ENCODE peak calls at places on chromosomes 3 and 15, in eight cellular contexts. U is aorta; B is activated gamma-delta T cell treated with Interleukin-2 at 50 U/mL for 16 hours; C is T-helper 2 cell; N is mesenchymal stem cell; W is astrocyte of the spinal cord; F is stimulated activated CD4-positive, alpha-beta T cell treated with anti-CD3 and anti-CD28 coated beads, Interleukin-1b, Interleukin-23, amount 100 ng/mL, for 1 hour; G is kidney tubule cell. X is an unnamed sample.

GRCh38 chr3:107979538-107979937 is 111.3 kb downstream of the CD47 start:
- DNase-seq in F (no peak), G (peak), U (no peak), N (no peak), W (no peak), C (no peak), B (no peak), X (no peak)

GRCh38 chr3:179286331-179286730 is 35.4 kb upstream of the KCNMB3 start:
- DNase-seq in U (no peak), N (no peak), C (no peak), B (no peak), W (no peak), F (no peak), G (no peak), X (no peak)

GRCh38 chr3:44033123-44033522 is 208.6 kb upstream of the TOPAZ1 start:
- DNase-seq in U (no peak), F (no peak), B (no peak), W (no peak), C (no peak), G (no peak), N (no peak), X (no peak)

GRCh38 chr3:53311882-53312281 is 35.5 kb downstream of the DCP1A start:
- DNase-seq in W (no peak), F (no peak), G (no peak), U (no peak), B (no peak), N (no peak), C (no peak), X (no peak)

GRCh38 chr15:94655249-94655648 is 423.9 kb downstream of the MCTP2 start:
- DNase-seq in N (no peak), B (no peak), C (no peak), G (no peak), W (no peak), F (no peak), U (no peak), X (no peak)

GRCh38 chr3:9942164-9942563 is 8.5 kb downstream of the CRELD1 start:
- DNase-seq in G (no peak), U (peak), B (no peak), N (no peak), W (no peak), C (no peak), F (no peak), X (no peak)

GRCh38 chr3:154040283-154040682 is 80.9 kb upstream of the ARHGEF26 start:
- DNase-seq in W (no peak), N (peak), F (no peak), B (no peak), U (no peak), G (peak), C (no peak), X (no peak)

GRCh38 chr15:65033659-65034269 is 4.3 kb upstream of the MTFMT start:
- DNase-seq in W (peak), F (no peak), G (peak), U (no peak), N (peak), C (no peak), B (no peak), X (no peak)

GRCh38 chr15:25345943-25346342 is 92.9 kb downstream of the UBE3A start:
- DNase-seq in N (peak), F (no peak), W (peak), B (no peak), G (peak), C (no peak), U (no peak), X (peak)

GRCh38 chr3:54358969-54359648 is 236.8 kb downstream of the CACNA2D3 start:
- DNase-seq in N (no peak), G (peak), U (no peak), C (no peak), W (no peak), F (no peak), B (no peak), X (no peak)

GRCh38 chr3:127255516-127255915 is 32.3 kb downstream of the PRR20G start:
- DNase-seq in G (no peak), N (no peak), U (no peak), F (no peak), W (no peak), C (no peak), B (no peak), X (no peak)

GRCh38 chr3:178777718-178778411 is 241.6 kb downstream of the KCNMB2 start:
- DNase-seq in F (no peak), W (peak), U (no peak), G (peak), B (no peak), N (peak), C (no peak), X (no peak)

GRCh38 chr15:29446480-29446879 is 176.9 kb upstream of the NSMCE3 start:
- DNase-seq in N (no peak), F (no peak), U (no peak), B (no peak), G (no peak), W (no peak), C (no peak), X (no peak)

GRCh38 chr15:90836296-90836871 is 32.0 kb upstream of the FURIN start:
- DNase-seq in F (no peak), C (no peak), W (peak), N (peak), B (no peak), G (no peak), U (no peak), X (no peak)

GRCh38 chr3:192022412-192022811 is 561.4 kb downstream of the PYDC2 start:
- DNase-seq in C (no peak), W (peak), G (peak), U (no peak), N (no peak), B (no peak), F (no peak), X (no peak)

GRCh38 chr15:58222698-58223097 is 84.5 kb downstream of the AQP9 start:
- DNase-seq in G (peak), B (no peak), W (no peak), N (peak), F (no peak), U (no peak), C (no peak), X (no peak)

GRCh38 chr3:160184655-160185054 is 40.6 kb upstream of the C3orf80 start:
- DNase-seq in B (no peak), C (no peak), N (peak), G (no peak), W (peak), F (no peak), U (no peak), X (no peak)

GRCh38 chr3:42489116-42489936 is 13.1 kb upstream of the VIPR1 start:
- DNase-seq in N (no peak), F (no peak), B (no peak), C (no peak), G (no peak), W (no peak), U (no peak), X (no peak)

GRCh38 chr3:178618907-178619306 is 82.7 kb downstream of the KCNMB2 start:
- DNase-seq in W (no peak), G (no peak), B (no peak), N (no peak), U (no peak), F (no peak), C (no peak), X (no peak)

GRCh38 chr3:179732661-179733348 is 80.0 kb downstream of the USP13 start:
- DNase-seq in G (peak), N (no peak), U (no peak), C (no peak), W (no peak), F (no peak), B (no peak), X (no peak)

GRCh38 chr15:84714816-84715215 is 1.1 kb downstream of the SEC11A start:
- DNase-seq in B (no peak), U (no peak), W (no peak), N (no peak), F (no peak), C (no peak), G (no peak), X (no peak)

GRCh38 chr3:146605106-146605505 is at the start of gene PLSCR5:
- DNase-seq in N (no peak), G (no peak), W (no peak), B (no peak), C (no peak), F (no peak), U (no peak), X (no peak)

GRCh38 chr15:90845201-90845949 is 23.0 kb upstream of the FURIN start:
- DNase-seq in U (no peak), N (peak), B (no peak), C (no peak), W (peak), G (peak), F (no peak), X (no peak)

GRCh38 chr3:43873723-43874122 is 183.0 kb downstream of the ABHD5 start:
- DNase-seq in N (no peak), G (no peak), U (no peak), B (no peak), W (no peak), F (no peak), C (no peak), X (no peak)

GRCh38 chr3:107247116-107247515 is 130.1 kb upstream of the CCDC54 start:
- DNase-seq in U (no peak), N (no peak), F (no peak), G (no peak), B (no peak), W (no peak), C (no peak), X (no peak)

GRCh38 chr3:112466041-112466440 is 33.2 kb downstream of the BTLA start:
- DNase-seq in F (no peak), W (no peak), C (no peak), B (no peak), G (no peak), N (no peak), U (no peak), X (no peak)

GRCh38 chr3:98761656-98762229 is 1.4 kb upstream of the ST3GAL6 start:
- DNase-seq in B (no peak), W (no peak), N (peak), U (no peak), G (no peak), C (no peak), F (no peak), X (no peak)

GRCh38 chr15:39828374-39828931 is 45.8 kb upstream of the FSIP1 start:
- DNase-seq in F (no peak), B (no peak), G (peak), N (peak), W (peak), C (no peak), U (peak), X (no peak)

GRCh38 chr15:58348095-58348812 is 83.5 kb upstream of the LIPC start:
- DNase-seq in W (no peak), B (no peak), U (no peak), G (peak), F (no peak), C (no peak), N (no peak), X (no peak)

GRCh38 chr15:63025460-63025859 is 17.1 kb upstream of the TPM1 start:
- DNase-seq in W (no peak), N (no peak), G (no peak), C (no peak), F (no peak), B (no peak), U (no peak), X (no peak)

GRCh38 chr15:51736646-51737537 is 563 bp downstream of the LYSMD2 start:
- DNase-seq in N (peak), U (peak), G (peak), F (no peak), B (peak), C (peak), W (no peak), X (peak)

GRCh38 chr3:100637197-100637631 is 27.8 kb downstream of the ADGRG7 start:
- DNase-seq in B (no peak), U (no peak), F (no peak), W (no peak), C (no peak), G (peak), N (peak), X (no peak)

GRCh38 chr3:167066977-167067843 is 312.9 kb downstream of the ZBBX start:
- DNase-seq in W (no peak), C (no peak), U (no peak), N (no peak), G (peak), F (no peak), B (no peak), X (no peak)

GRCh38 chr3:51471775-51472652 is 27.8 kb downstream of the DCAF1 start:
- DNase-seq in N (no peak), W (peak), G (no peak), B (no peak), U (no peak), F (no peak), C (no peak), X (no peak)

GRCh38 chr15:62928996-62929350 is 113.6 kb upstream of the TPM1 start:
- DNase-seq in C (no peak), F (no peak), G (peak), N (peak), B (no peak), U (no peak), W (peak), X (no peak)

GRCh38 chr15:27884726-27885125 is 214.4 kb downstream of the OCA2 start:
- DNase-seq in G (no peak), U (no peak), W (no peak), C (no peak), N (no peak), F (no peak), B (no peak), X (no peak)

GRCh38 chr3:127483902-127484591 is 106.5 kb downstream of the TPRA1 start:
- DNase-seq in U (peak), C (no peak), W (no peak), N (no peak), F (no peak), G (no peak), B (no peak), X (no peak)

GRCh38 chr15:85000937-85001336 is 19.3 kb downstream of the PDE8A start:
- DNase-seq in W (no peak), B (no peak), N (no peak), F (no peak), C (no peak), U (no peak), G (no peak), X (no peak)

GRCh38 chr3:33577588-33577987 is 137.4 kb upstream of the UBP1 start:
- DNase-seq in G (no peak), B (no peak), N (no peak), U (no peak), W (no peak), F (no peak), C (no peak), X (no peak)

X was measured in anterior cingulate cortex.